ENCODE peak calls at places on chromosomes 4 and X, in ten cellular contexts. Z is cardiac muscle cell; J is left ventricle myocardium inferior; T is dorsolateral prefrontal cortex; D is breast epithelium; N is endodermal cell; U is thoracic aorta; O is fibroblast of lung; H is spleen; S is naive thymus-derived CD4-positive, alpha-beta T cell. B is an unnamed sample.

GRCh38 chrX:108419401-108419800 is 18.8 kb downstream of the COL4A6 start:
- DNase-seq in O (no peak), S (no peak), N (no peak), Z (no peak), T (no peak), H (no peak), U (no peak), D (no peak), J (no peak), B (no peak)

GRCh38 chr4:6340446-6341015 is 70.9 kb downstream of the WFS1 start:
- DNase-seq in U (no peak), D (no peak), Z (no peak), T (no peak), H (peak; percentile 64), N (no peak), O (no peak), S (no peak), J (no peak), B (no peak)

GRCh38 chr4:22493523-22493922 is 22.3 kb downstream of the ADGRA3 start:
- DNase-seq in J (no peak), H (no peak), D (no peak), Z (no peak), O (no peak), N (no peak), T (no peak), S (no peak), U (no peak), B (no peak)

GRCh38 chrX:153765138-153766079 is 1.4 kb downstream of the PLXNB3 start:
- DNase-seq in O (no peak), H (peak; percentile 80), T (peak; percentile 94), N (peak; percentile 47), U (no peak), J (no peak), Z (peak; percentile 25), S (peak; percentile 19), D (no peak), B (no peak)

GRCh38 chr4:110198472-110199419 is at the start of gene ELOVL6:
- DNase-seq in T (peak; percentile 82), S (peak; percentile 44), O (peak; percentile 88), U (no peak), J (peak; percentile 54), Z (peak; percentile 90), D (no peak), H (peak; percentile 80), N (peak; percentile 95), B (peak; percentile 85)

GRCh38 chr4:183158062-183158461 is 59.0 kb downstream of the WWC2 start:
- DNase-seq in J (no peak), O (peak; percentile 80), D (no peak), T (no peak), S (no peak), U (no peak), H (no peak), N (no peak), Z (peak; percentile 87), B (no peak)

GRCh38 chrX:11557120-11557519 is 108.6 kb downstream of the ARHGAP6 start:
- DNase-seq in D (no peak), U (no peak), O (peak; percentile 63), N (no peak), J (no peak), H (no peak), T (no peak), S (no peak), Z (peak; percentile 40), B (no peak)

GRCh38 chr4:154569028-154569427 is 6.2 kb downstream of the FGB start:
- DNase-seq in O (no peak), T (no peak), U (no peak), D (no peak), Z (no peak), N (no peak), H (no peak), S (no peak), J (no peak), B (no peak)

GRCh38 chr4:114870987-114871386 is 242.4 kb downstream of the NDST4 start:
- DNase-seq in U (no peak), N (no peak), O (no peak), T (no peak), H (no peak), Z (no peak), J (no peak), D (no peak), S (no peak), B (no peak)

GRCh38 chr4:67549123-67549522 is 3.8 kb upstream of the CENPC start:
- DNase-seq in D (no peak), T (no peak), H (no peak), S (no peak), J (no peak), U (no peak), O (peak; percentile 23), N (no peak), Z (peak; percentile 63), B (no peak)

GRCh38 chrX:150934453-150934852 is 36.0 kb upstream of the CD99L2 start:
- DNase-seq in J (no peak), U (no peak), N (peak; percentile 92), T (no peak), Z (peak; percentile 36), S (no peak), O (peak; percentile 8), H (no peak), D (no peak), B (peak; percentile 33)

GRCh38 chr4:128803783-128804182 is 5.7 kb upstream of the JADE1 start:
- DNase-seq in D (no peak), N (no peak), O (no peak), T (no peak), H (no peak), J (no peak), S (no peak), U (no peak), Z (no peak), B (no peak)

GRCh38 chr4:188550296-188550695 is 411.1 kb downstream of the TRIML1 start:
- DNase-seq in N (no peak), H (no peak), J (no peak), O (peak; percentile 4), S (no peak), U (no peak), Z (peak; percentile 10), T (no peak), D (no peak), B (no peak)

GRCh38 chrX:8879750-8880149 is 78.6 kb upstream of the FAM9A start:
- DNase-seq in H (no peak), S (peak; percentile 21), T (no peak), Z (peak; percentile 20), O (peak; percentile 18), U (no peak), D (no peak), N (peak; percentile 76), J (no peak), B (peak; percentile 13)

GRCh38 chr4:71377561-71377960 is 38.7 kb downstream of the SLC4A4 start:
- DNase-seq in H (no peak), Z (peak; percentile 41), S (no peak), J (no peak), T (no peak), D (no peak), N (no peak), U (no peak), O (peak; percentile 92), B (no peak)
- H3K27me3 ChIP-seq in H (no peaks in the 10 kb centered on the region), Z (no peaks in the 10 kb centered on the region), S (no peaks in the 10 kb centered on the region), J (no peaks in the 10 kb centered on the region), T (no peaks in the 10 kb centered on the region), D (no peaks in the 10 kb centered on the region), N (no peaks in the 10 kb centered on the region), U (no peaks in the 10 kb centered on the region), O (no peaks in the 10 kb centered on the region), B (no peaks in the 10 kb centered on the region)

DNA sequence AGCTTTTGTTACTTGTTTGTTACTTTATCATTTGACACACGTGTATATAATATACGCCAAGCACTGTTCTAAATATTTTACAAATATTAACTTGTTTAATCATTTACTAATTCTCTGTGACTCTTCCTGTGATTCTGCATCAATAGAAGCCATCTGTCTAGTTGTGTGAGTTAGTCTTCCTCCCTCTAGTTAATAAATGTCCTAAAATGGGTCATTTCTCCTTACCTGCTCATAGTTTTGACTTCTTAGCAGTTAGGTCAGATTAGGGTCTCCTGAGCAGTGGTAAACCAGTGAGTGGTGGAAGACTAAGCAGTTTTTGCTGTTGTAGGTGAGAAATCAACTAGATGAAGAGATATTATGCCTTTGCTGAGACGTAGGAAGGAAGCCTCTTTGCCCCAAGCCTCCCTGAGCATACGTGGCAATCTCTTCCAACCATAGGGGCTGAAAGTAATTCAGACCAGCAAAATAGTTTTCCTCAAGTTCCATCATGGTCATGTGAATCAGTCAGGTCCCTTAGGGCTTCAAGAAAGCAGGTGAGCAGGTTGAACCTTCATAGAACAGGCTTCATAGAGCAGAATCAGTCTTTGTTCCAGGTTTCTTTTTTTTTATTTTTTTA is 38.7 kb upstream of the THOC2 start:
- DNase-seq in U (no peak), O (no peak), Z (no peak), N (no peak), D (no peak), J (no peak), T (no peak), H (no peak), S (no peak), B (no peak)
- H3K27ac ChIP-seq in U (no peak overlapping the region), O (no peak overlapping the region), Z (no peak overlapping the region), N (no peak overlapping the region), D (no peak overlapping the region), J (no peak overlapping the region), T (no peak overlapping the region), H (no peak overlapping the region), S (no peak overlapping the region), B (no peak overlapping the region)

DNA sequence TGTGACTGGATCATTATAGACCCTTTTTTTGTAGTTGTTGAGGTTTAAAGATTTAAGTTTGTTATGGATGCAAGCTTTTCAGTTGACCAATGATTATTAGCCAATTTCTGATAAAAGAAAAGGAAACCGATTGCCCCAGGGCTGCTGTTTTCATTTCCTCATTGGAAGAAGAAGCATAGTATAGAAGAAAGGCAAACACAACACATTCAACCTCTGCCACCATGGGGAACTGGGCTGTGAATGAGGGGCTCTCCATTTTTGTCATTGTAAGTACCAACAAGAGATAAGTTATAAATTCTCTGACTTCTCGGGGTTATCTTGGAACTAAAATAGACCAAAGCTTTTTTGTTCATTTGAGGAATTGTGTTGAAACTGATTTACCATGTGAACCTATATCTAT is at the start of gene CYBB:
- DNase-seq in T (no peak), J (no peak), D (no peak), S (no peak), U (no peak), H (no peak), O (no peak), Z (no peak), N (no peak), B (no peak)
- H3K4me3 ChIP-seq in T (no peak within 1 kb of the TSS), J (no peak within 1 kb of the TSS), D (peak within 1 kb of the TSS; percentile 3), S (no peak within 1 kb of the TSS), U (peak within 1 kb of the TSS; percentile 27), H (peak within 1 kb of the TSS; percentile 6), O (no peak within 1 kb of the TSS), Z (no peak within 1 kb of the TSS), N (no peak within 1 kb of the TSS), B (no peak within 1 kb of the TSS)

GRCh38 chr4:112055100-112055499 is 90.2 kb upstream of the FAM241A start:
- DNase-seq in J (no peak), S (no peak), D (no peak), U (no peak), O (no peak), T (no peak), N (peak; percentile 66), Z (no peak), H (no peak), B (no peak)
- H3K27me3 ChIP-seq in J (no peaks in the 10 kb centered on the region), S (no peaks in the 10 kb centered on the region), D (no peaks in the 10 kb centered on the region), U (no peaks in the 10 kb centered on the region), O (no peaks in the 10 kb centered on the region), T (no peaks in the 10 kb centered on the region), N (no peaks in the 10 kb centered on the region), Z (no peaks in the 10 kb centered on the region), H (no peaks in the 10 kb centered on the region), B (no peaks in the 10 kb centered on the region)

B was measured in iPS DF 6.9.